ENCODE peak calls at places on chromosome 10, in nine cellular contexts. I, J, U, N, Y, C, S, W and R are unnamed samples.

GRCh38 chr10:97463363-97464132 is 17.6 kb downstream of the ZDHHC16 start:
- DNase-seq in J (peak), U (peak), I (peak), N (no peak), Y (peak), C (peak), W (no peak), S (no peak), R (peak)

GRCh38 chr10:54797636-54798395 is 3.2 kb downstream of the PCDH15 start:
- DNase-seq in C (no peak), U (no peak), W (no peak), I (no peak), N (no peak), Y (no peak), J (no peak), S (no peak), R (no peak)

GRCh38 chr10:65501259-65501658 is 1424.6 kb upstream of the LRRTM3 start:
- DNase-seq in C (peak), S (no peak), W (no peak), N (no peak), J (no peak), Y (no peak), I (no peak), U (no peak), R (no peak)

GRCh38 chr10:113142601-113143000 is 192.6 kb downstream of the TCF7L2 start:
- DNase-seq in N (no peak), C (no peak), I (no peak), J (no peak), U (no peak), W (no peak), S (no peak), Y (no peak), R (no peak)

GRCh38 chr10:17125316-17125715 is 4.3 kb downstream of the CUBN start:
- DNase-seq in C (no peak), S (no peak), I (no peak), J (no peak), W (no peak), U (no peak), Y (no peak), N (no peak), R (no peak)

GRCh38 chr10:62045765-62046521 is 144.4 kb downstream of the ARID5B start:
- DNase-seq in I (peak), N (no peak), S (no peak), J (no peak), C (peak), Y (no peak), W (no peak), U (no peak), R (no peak)

GRCh38 chr10:14126697-14127440 is 203.9 kb downstream of the FRMD4A start:
- DNase-seq in S (no peak), J (no peak), Y (no peak), I (peak), C (no peak), N (no peak), W (no peak), U (no peak), R (no peak)

GRCh38 chr10:102770108-102770482 is 26.3 kb downstream of the WBP1L start:
- DNase-seq in U (no peak), W (no peak), N (no peak), S (no peak), Y (no peak), C (no peak), I (no peak), J (no peak), R (no peak)